ENCODE peak calls at places on chromosomes 16 and 17, in eight cellular contexts. C is body of pancreas; J is PC-9; A is HFFc6; L is foreskin fibroblast; P is endodermal cell; K is cardiac fibroblast; Q is CD4-positive, alpha-beta T cell. G is an unnamed sample.
A peak's percentile ranks its signal among the peaks of the same experiment; 100 is the strongest.

GRCh38 chr16:84952335-84953050 is 58.8 kb downstream of the ZDHHC7 start:
- DNase-seq in C (peak; percentile 88), J (peak; percentile 67), A (peak; percentile 67), L (peak; percentile 92), P (peak; percentile 94), K (peak; percentile 90), Q (peak; percentile 64), G (peak; percentile 61)

GRCh38 chr17:19703106-19703775 is 13.1 kb downstream of the SLC47A2 start:
- DNase-seq in C (no peak), J (no peak), A (no peak), L (no peak), P (peak; percentile 73), K (no peak), Q (no peak), G (no peak)

GRCh38 chr17:78361227-78361683 is 1.4 kb upstream of the SOCS3 start:
- DNase-seq in C (no peak), J (no peak), A (no peak), L (no peak), P (no peak), K (no peak), Q (no peak), G (no peak)

GRCh38 chr16:67199011-67199807 is at the start of gene ELMO3:
- DNase-seq in C (peak; percentile 81), J (peak; percentile 65), A (no peak), L (peak; percentile 36), P (peak; percentile 93), K (no peak), Q (no peak), G (no peak)

GRCh38 chr16:74716355-74716754 is 15.7 kb upstream of the MLKL start:
- DNase-seq in C (no peak), J (no peak), A (no peak), L (no peak), P (peak; percentile 59), K (no peak), Q (no peak), G (no peak)

GRCh38 chr16:50756466-50756865 is 14.6 kb downstream of the CYLD start:
- DNase-seq in C (no peak), J (no peak), A (no peak), L (no peak), P (no peak), K (no peak), Q (no peak), G (no peak)

GRCh38 chr17:63881935-63882601 is at the start of gene GH2:
- DNase-seq in C (peak; percentile 57), J (peak; percentile 40), A (peak; percentile 46), L (peak; percentile 63), P (peak; percentile 96), K (peak; percentile 64), Q (peak; percentile 58), G (no peak)

GRCh38 chr16:48385272-48385953 is at the start of gene SIAH1:
- DNase-seq in C (peak; percentile 82), J (peak; percentile 51), A (peak; percentile 46), L (peak; percentile 93), P (peak; percentile 95), K (peak; percentile 76), Q (peak; percentile 86), G (peak; percentile 49)

GRCh38 chr16:7113949-7114348 is 218.7 kb upstream of the RBFOX1 start:
- DNase-seq in C (no peak), J (no peak), A (no peak), L (no peak), P (no peak), K (no peak), Q (no peak), G (no peak)

GRCh38 chr16:55948230-55948629 is 73.1 kb upstream of the CES5A start:
- DNase-seq in C (no peak), J (no peak), A (no peak), L (no peak), P (no peak), K (no peak), Q (no peak), G (no peak)

GRCh38 chr16:55944377-55944802 is 69.2 kb upstream of the CES5A start:
- DNase-seq in C (peak; percentile 64), J (no peak), A (peak; percentile 13), L (peak; percentile 64), P (peak; percentile 92), K (peak; percentile 73), Q (peak; percentile 30), G (peak; percentile 37)

GRCh38 chr16:55941552-55941951 is 66.4 kb upstream of the CES5A start:
- DNase-seq in C (no peak), J (no peak), A (no peak), L (no peak), P (no peak), K (no peak), Q (no peak), G (no peak)

GRCh38 chr16:55942821-55943220 is 67.6 kb upstream of the CES5A start:
- DNase-seq in C (no peak), J (no peak), A (no peak), L (no peak), P (no peak), K (no peak), Q (no peak), G (no peak)

DNA sequence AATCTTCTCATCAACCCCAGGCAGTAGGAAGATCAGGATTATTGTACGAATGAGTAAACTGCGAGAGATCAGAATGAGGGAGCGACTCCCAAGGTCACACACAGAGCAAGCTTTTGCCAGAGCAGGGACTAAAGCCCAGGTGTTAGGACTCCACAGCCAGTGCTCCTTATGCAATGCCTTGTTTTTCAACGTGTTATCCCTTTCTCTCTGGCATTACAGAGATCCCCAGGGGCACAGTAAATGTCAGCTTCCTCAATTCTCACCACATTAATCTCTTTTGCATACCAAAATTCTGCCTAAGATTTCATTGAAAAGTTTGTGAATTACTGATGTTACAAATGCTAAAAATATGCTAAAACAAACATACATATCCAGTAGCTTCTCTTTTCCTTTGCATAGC is 68.1 kb upstream of the CES5A start:
- DNase-seq in C (no peak), J (no peak), A (no peak), L (no peak), P (no peak), K (no peak), Q (no peak), G (no peak)
- TF ChIP-seq CTCF in C (no peak), J (no peak), A (no peak), L (no peak), P (no peak), K (no peak), Q (no peak), G (no peak)

DNA sequence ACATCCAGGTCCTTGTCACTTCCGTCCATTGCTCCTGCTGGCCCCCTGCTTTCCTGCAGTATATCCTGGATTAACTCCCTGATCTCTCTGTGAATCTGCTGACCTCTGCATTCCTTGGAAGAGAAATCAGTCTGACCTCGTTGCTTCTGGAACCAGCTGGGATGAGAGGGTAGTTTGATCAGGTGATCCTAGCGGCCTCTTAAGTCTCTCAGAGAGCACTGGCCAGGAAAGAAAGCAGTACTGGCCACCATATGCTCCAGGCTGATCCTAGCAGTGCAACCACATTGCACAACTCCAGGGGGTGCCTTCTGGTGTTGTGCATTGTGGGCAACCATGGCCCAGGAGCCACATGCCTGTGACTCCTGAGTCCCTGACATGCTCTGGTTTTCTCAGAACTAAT is 79.2 kb downstream of the ARHGAP23 start:
- DNase-seq in C (no peak), J (no peak), A (no peak), L (peak; percentile 41), P (no peak), K (peak; percentile 10), Q (no peak), G (no peak)
- TF ChIP-seq CTCF in C (no peak), J (no peak), A (no peak), L (no peak), P (no peak), K (no peak), Q (no peak), G (no peak)

DNA sequence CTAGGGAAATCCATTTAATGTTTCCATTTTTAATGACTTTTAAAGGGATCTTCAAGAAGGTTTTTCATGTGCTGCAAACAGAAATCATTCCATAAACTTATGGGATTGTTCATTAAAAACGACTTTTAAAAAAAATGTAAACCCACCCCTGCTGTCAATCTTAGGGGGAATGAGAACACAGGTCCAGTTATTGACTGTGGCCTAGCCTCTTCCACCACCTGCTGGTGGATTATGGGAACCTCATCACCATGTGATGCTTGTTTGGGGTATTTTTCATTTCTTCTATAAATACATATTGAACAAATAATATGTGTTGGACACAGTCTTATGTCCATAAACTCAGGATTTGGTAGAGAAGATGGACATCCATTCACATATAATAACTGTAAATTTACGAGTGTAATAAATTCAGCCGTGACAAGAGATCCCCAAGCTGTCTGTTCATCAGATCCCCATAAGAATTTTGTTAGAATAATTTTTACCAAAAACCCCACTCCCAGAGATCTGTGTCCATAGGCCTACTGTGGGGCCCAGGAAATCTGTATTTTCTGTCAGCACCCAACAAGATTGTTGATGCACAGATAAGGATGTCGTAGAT is 42.0 kb upstream of the TMC5 start:
- DNase-seq in C (peak; percentile 41), J (peak; percentile 55), A (peak; percentile 26), L (peak; percentile 72), P (peak; percentile 74), K (peak; percentile 70), Q (no peak), G (peak; percentile 14)
- TF ChIP-seq CTCF in C (peak; percentile 85), J (peak; percentile 95), A (peak; percentile 93), L (peak; percentile 90), P (peak; percentile 98), K (peak; percentile 83), Q (peak; percentile 62), G (peak; percentile 77)

GRCh38 chr17:83115832-83116231 is 36.4 kb downstream of the METRNL start:
- DNase-seq in C (no peak), J (no peak), A (no peak), L (no peak), P (no peak), K (no peak), Q (no peak), G (no peak)

GRCh38 chr17:83113792-83114191 is 34.4 kb downstream of the METRNL start:
- DNase-seq in C (no peak), J (no peak), A (no peak), L (no peak), P (no peak), K (no peak), Q (no peak), G (no peak)

GRCh38 chr17:83114706-83115105 is 35.3 kb downstream of the METRNL start:
- DNase-seq in C (no peak), J (no peak), A (no peak), L (no peak), P (no peak), K (no peak), Q (no peak), G (no peak)

GRCh38 chr17:83116311-83116771 is 36.9 kb downstream of the METRNL start:
- DNase-seq in C (no peak), J (no peak), A (no peak), L (no peak), P (no peak), K (no peak), Q (no peak), G (no peak)

GRCh38 chr17:83115202-83115651 is 35.8 kb downstream of the METRNL start:
- DNase-seq in C (no peak), J (no peak), A (no peak), L (no peak), P (no peak), K (no peak), Q (no peak), G (no peak)
- TF ChIP-seq CTCF in C (no peak), J (no peak), A (no peak), L (no peak), P (no peak), K (no peak), Q (no peak), G (no peak)